ENCODE peak calls at places on chromosome X, in eight cellular contexts. One of them, this sample, is unnamed.

GRCh38 chrX:25344191-25344936 is 328.6 kb upstream of the ARX start:
- DNase-seq in right cardiac atrium: no peak
- DNase-seq in adrenal gland: no peak
- DNase-seq in WERI-Rb-1: peak; percentile 64
- DNase-seq in SJSA1: no peak
- DNase-seq in left kidney: peak; percentile 17
- DNase-seq in germinal center: no peak
- DNase-seq in HuH-7: no peak
- DNase-seq in this sample: no peak

GRCh38 chrX:1601051-1601767 is 9.8 kb downstream of the AKAP17A start:
- DNase-seq in right cardiac atrium: no peak
- DNase-seq in adrenal gland: peak; percentile 4
- DNase-seq in WERI-Rb-1: no peak
- DNase-seq in SJSA1: no peak
- DNase-seq in left kidney: no peak
- DNase-seq in germinal center: no peak
- DNase-seq in HuH-7: no peak
- DNase-seq in this sample: no peak

GRCh38 chrX:53128097-53128749 is 34.3 kb downstream of the KANTR start:
- DNase-seq in right cardiac atrium: no peak
- DNase-seq in adrenal gland: no peak
- DNase-seq in WERI-Rb-1: no peak
- DNase-seq in SJSA1: no peak
- DNase-seq in left kidney: no peak
- DNase-seq in germinal center: no peak
- DNase-seq in HuH-7: no peak
- DNase-seq in this sample: no peak

GRCh38 chrX:55119271-55119670 is 30.5 kb downstream of the PAGE2 start:
- DNase-seq in right cardiac atrium: no peak
- DNase-seq in adrenal gland: no peak
- DNase-seq in WERI-Rb-1: no peak
- DNase-seq in SJSA1: no peak
- DNase-seq in left kidney: no peak
- DNase-seq in germinal center: no peak
- DNase-seq in HuH-7: no peak
- DNase-seq in this sample: no peak

GRCh38 chrX:8043121-8043520 is 115.9 kb upstream of the PNPLA4 start:
- DNase-seq in right cardiac atrium: no peak
- DNase-seq in adrenal gland: no peak
- DNase-seq in WERI-Rb-1: no peak
- DNase-seq in SJSA1: no peak
- DNase-seq in left kidney: no peak
- DNase-seq in germinal center: no peak
- DNase-seq in HuH-7: no peak
- DNase-seq in this sample: no peak

GRCh38 chrX:107825698-107826285 is at the start of gene MID2:
- DNase-seq in right cardiac atrium: peak; percentile 46
- DNase-seq in adrenal gland: peak; percentile 81
- DNase-seq in WERI-Rb-1: peak; percentile 25
- DNase-seq in SJSA1: peak; percentile 31
- DNase-seq in left kidney: peak; percentile 88
- DNase-seq in germinal center: peak; percentile 10
- DNase-seq in HuH-7: peak; percentile 50
- DNase-seq in this sample: peak; percentile 6

GRCh38 chrX:50779694-50780093 is 34.3 kb downstream of the SHROOM4 start:
- DNase-seq in right cardiac atrium: peak; percentile 14
- DNase-seq in adrenal gland: no peak
- DNase-seq in WERI-Rb-1: no peak
- DNase-seq in SJSA1: no peak
- DNase-seq in left kidney: no peak
- DNase-seq in germinal center: no peak
- DNase-seq in HuH-7: no peak
- DNase-seq in this sample: no peak

GRCh38 chrX:87528487-87528886 is 10.9 kb downstream of the KLHL4 start:
- DNase-seq in right cardiac atrium: no peak
- DNase-seq in adrenal gland: no peak
- DNase-seq in WERI-Rb-1: no peak
- DNase-seq in SJSA1: no peak
- DNase-seq in left kidney: no peak
- DNase-seq in germinal center: no peak
- DNase-seq in HuH-7: no peak
- DNase-seq in this sample: no peak

GRCh38 chrX:70088281-70088680 is 26.0 kb downstream of the OTUD6A start:
- DNase-seq in right cardiac atrium: no peak
- DNase-seq in adrenal gland: no peak
- DNase-seq in WERI-Rb-1: no peak
- DNase-seq in SJSA1: no peak
- DNase-seq in left kidney: no peak
- DNase-seq in germinal center: no peak
- DNase-seq in HuH-7: no peak
- DNase-seq in this sample: no peak

GRCh38 chrX:106935175-106935574 is 15.0 kb downstream of the CLDN2 start:
- DNase-seq in right cardiac atrium: peak; percentile 15
- DNase-seq in adrenal gland: no peak
- DNase-seq in WERI-Rb-1: no peak
- DNase-seq in SJSA1: peak; percentile 45
- DNase-seq in left kidney: no peak
- DNase-seq in germinal center: no peak
- DNase-seq in HuH-7: no peak
- DNase-seq in this sample: no peak

GRCh38 chrX:9339603-9340569 is 125.0 kb upstream of the TBL1X start:
- DNase-seq in right cardiac atrium: peak; percentile 46
- DNase-seq in adrenal gland: peak; percentile 15
- DNase-seq in WERI-Rb-1: no peak
- DNase-seq in SJSA1: no peak
- DNase-seq in left kidney: no peak
- DNase-seq in germinal center: peak; percentile 30
- DNase-seq in HuH-7: no peak
- DNase-seq in this sample: no peak

GRCh38 chrX:39619182-39620009 is 478.4 kb downstream of the BCOR start:
- DNase-seq in right cardiac atrium: no peak
- DNase-seq in adrenal gland: no peak
- DNase-seq in WERI-Rb-1: no peak
- DNase-seq in SJSA1: no peak
- DNase-seq in left kidney: peak; percentile 37
- DNase-seq in germinal center: no peak
- DNase-seq in HuH-7: no peak
- DNase-seq in this sample: no peak

GRCh38 chrX:134782796-134783195 is 124.5 kb upstream of the PLAC1 start:
- DNase-seq in right cardiac atrium: no peak
- DNase-seq in adrenal gland: no peak
- DNase-seq in WERI-Rb-1: no peak
- DNase-seq in SJSA1: peak; percentile 9
- DNase-seq in left kidney: peak; percentile 55
- DNase-seq in germinal center: no peak
- DNase-seq in HuH-7: no peak
- DNase-seq in this sample: no peak

GRCh38 chrX:40061871-40062524 is 35.8 kb downstream of the BCOR start:
- DNase-seq in right cardiac atrium: no peak
- DNase-seq in adrenal gland: no peak
- DNase-seq in WERI-Rb-1: no peak
- DNase-seq in SJSA1: no peak
- DNase-seq in left kidney: no peak
- DNase-seq in germinal center: no peak
- DNase-seq in HuH-7: no peak
- DNase-seq in this sample: no peak

GRCh38 chrX:133294126-133294525 is 76.0 kb upstream of the TFDP3 start:
- DNase-seq in right cardiac atrium: no peak
- DNase-seq in adrenal gland: no peak
- DNase-seq in WERI-Rb-1: no peak
- DNase-seq in SJSA1: no peak
- DNase-seq in left kidney: no peak
- DNase-seq in germinal center: no peak
- DNase-seq in HuH-7: no peak
- DNase-seq in this sample: no peak